ENCODE peak calls at places on chromosomes 13 and 19, in six cellular contexts. One of them, this sample, is unnamed.

GRCh38 chr13:20231839-20232555 is at the start of gene GJB6:
- DNase-seq in cardiac fibroblast: no peak
- DNase-seq in GM12864: no peak
- DNase-seq in retinal pigment epithelial cell: no peak
- DNase-seq in fibroblast of pulmonary artery: no peak
- DNase-seq in pancreas: peak; percentile 73
- DNase-seq in this sample: no peak

GRCh38 chr13:74250738-74251190 is 116.6 kb upstream of the KLF12 start:
- DNase-seq in cardiac fibroblast: peak; percentile 71
- DNase-seq in GM12864: no peak
- DNase-seq in retinal pigment epithelial cell: no peak
- DNase-seq in fibroblast of pulmonary artery: peak; percentile 22
- DNase-seq in pancreas: no peak
- DNase-seq in this sample: no peak

GRCh38 chr19:56111601-56112312 is 9.3 kb downstream of the ZNF787 start:
- DNase-seq in cardiac fibroblast: no peak
- DNase-seq in GM12864: peak; percentile 40
- DNase-seq in retinal pigment epithelial cell: peak; percentile 40
- DNase-seq in fibroblast of pulmonary artery: no peak
- DNase-seq in pancreas: peak; percentile 63
- DNase-seq in this sample: peak; percentile 64

GRCh38 chr13:82947121-82948077 is 934.9 kb downstream of the SLITRK1 start:
- DNase-seq in cardiac fibroblast: no peak
- DNase-seq in GM12864: no peak
- DNase-seq in retinal pigment epithelial cell: peak; percentile 21
- DNase-seq in fibroblast of pulmonary artery: peak; percentile 3
- DNase-seq in pancreas: no peak
- DNase-seq in this sample: no peak

GRCh38 chr19:53131085-53131484 is 1.6 kb downstream of the ZNF415 start:
- DNase-seq in cardiac fibroblast: no peak
- DNase-seq in GM12864: no peak
- DNase-seq in retinal pigment epithelial cell: no peak
- DNase-seq in fibroblast of pulmonary artery: no peak
- DNase-seq in pancreas: no peak
- DNase-seq in this sample: no peak

GRCh38 chr13:76778906-76779305 is 107.3 kb downstream of the KCTD12 start:
- DNase-seq in cardiac fibroblast: no peak
- DNase-seq in GM12864: no peak
- DNase-seq in retinal pigment epithelial cell: peak; percentile 16
- DNase-seq in fibroblast of pulmonary artery: peak; percentile 43
- DNase-seq in pancreas: no peak
- DNase-seq in this sample: no peak

GRCh38 chr19:29524201-29524911 is 1.4 kb upstream of the VSTM2B start:
- DNase-seq in cardiac fibroblast: no peak
- DNase-seq in GM12864: no peak
- DNase-seq in retinal pigment epithelial cell: no peak
- DNase-seq in fibroblast of pulmonary artery: no peak
- DNase-seq in pancreas: peak; percentile 44
- DNase-seq in this sample: no peak

GRCh38 chr19:40862785-40863184 is 12.5 kb upstream of the CYP2A6 start:
- DNase-seq in cardiac fibroblast: no peak
- DNase-seq in GM12864: no peak
- DNase-seq in retinal pigment epithelial cell: no peak
- DNase-seq in fibroblast of pulmonary artery: peak; percentile 27
- DNase-seq in pancreas: no peak
- DNase-seq in this sample: no peak

GRCh38 chr13:98345103-98345899 is 168.2 kb upstream of the RNF113B start:
- DNase-seq in cardiac fibroblast: no peak
- DNase-seq in GM12864: no peak
- DNase-seq in retinal pigment epithelial cell: no peak
- DNase-seq in fibroblast of pulmonary artery: no peak
- DNase-seq in pancreas: no peak
- DNase-seq in this sample: no peak

GRCh38 chr13:110187501-110188161 is 119.3 kb downstream of the COL4A1 start:
- DNase-seq in cardiac fibroblast: peak; percentile 88
- DNase-seq in GM12864: no peak
- DNase-seq in retinal pigment epithelial cell: peak; percentile 25
- DNase-seq in fibroblast of pulmonary artery: peak; percentile 97
- DNase-seq in pancreas: no peak
- DNase-seq in this sample: no peak

GRCh38 chr13:21625366-21625765 is 21.4 kb upstream of the MICU2 start:
- DNase-seq in cardiac fibroblast: peak; percentile 63
- DNase-seq in GM12864: no peak
- DNase-seq in retinal pigment epithelial cell: no peak
- DNase-seq in fibroblast of pulmonary artery: peak; percentile 36
- DNase-seq in pancreas: no peak
- DNase-seq in this sample: peak; percentile 13

GRCh38 chr19:31255174-31255862 is 93.9 kb downstream of the TSHZ3 start:
- DNase-seq in cardiac fibroblast: no peak
- DNase-seq in GM12864: no peak
- DNase-seq in retinal pigment epithelial cell: no peak
- DNase-seq in fibroblast of pulmonary artery: no peak
- DNase-seq in pancreas: no peak
- DNase-seq in this sample: no peak

GRCh38 chr19:29840066-29840950 is 28.5 kb downstream of the CCNE1 start:
- DNase-seq in cardiac fibroblast: no peak
- DNase-seq in GM12864: no peak
- DNase-seq in retinal pigment epithelial cell: no peak
- DNase-seq in fibroblast of pulmonary artery: no peak
- DNase-seq in pancreas: no peak
- DNase-seq in this sample: no peak

GRCh38 chr13:60012503-60012902 is 151.2 kb downstream of the DIAPH3 start:
- DNase-seq in cardiac fibroblast: no peak
- DNase-seq in GM12864: no peak
- DNase-seq in retinal pigment epithelial cell: no peak
- DNase-seq in fibroblast of pulmonary artery: no peak
- DNase-seq in pancreas: no peak
- DNase-seq in this sample: no peak

GRCh38 chr19:1882089-1882785 is 3.1 kb downstream of the ABHD17A start:
- DNase-seq in cardiac fibroblast: no peak
- DNase-seq in GM12864: no peak
- DNase-seq in retinal pigment epithelial cell: no peak
- DNase-seq in fibroblast of pulmonary artery: no peak
- DNase-seq in pancreas: no peak
- DNase-seq in this sample: no peak

GRCh38 chr13:99125335-99125915 is 75.2 kb upstream of the UBAC2 start:
- DNase-seq in cardiac fibroblast: no peak
- DNase-seq in GM12864: no peak
- DNase-seq in retinal pigment epithelial cell: no peak
- DNase-seq in fibroblast of pulmonary artery: no peak
- DNase-seq in pancreas: no peak
- DNase-seq in this sample: no peak

GRCh38 chr13:25446261-25446660 is 74.5 kb downstream of the ATP8A2 start:
- DNase-seq in cardiac fibroblast: no peak
- DNase-seq in GM12864: no peak
- DNase-seq in retinal pigment epithelial cell: no peak
- DNase-seq in fibroblast of pulmonary artery: no peak
- DNase-seq in pancreas: no peak
- DNase-seq in this sample: no peak

GRCh38 chr13:80408270-80408669 is 67.3 kb upstream of the SPRY2 start:
- DNase-seq in cardiac fibroblast: no peak
- DNase-seq in GM12864: no peak
- DNase-seq in retinal pigment epithelial cell: no peak
- DNase-seq in fibroblast of pulmonary artery: no peak
- DNase-seq in pancreas: no peak
- DNase-seq in this sample: no peak

GRCh38 chr19:54035215-54036178 is 28.2 kb downstream of the VSTM1 start:
- DNase-seq in cardiac fibroblast: peak; percentile 95
- DNase-seq in GM12864: no peak
- DNase-seq in retinal pigment epithelial cell: no peak
- DNase-seq in fibroblast of pulmonary artery: peak; percentile 92
- DNase-seq in pancreas: no peak
- DNase-seq in this sample: no peak

GRCh38 chr13:105139380-105140285 is 1395.8 kb downstream of the EFNB2 start:
- DNase-seq in cardiac fibroblast: peak; percentile 50
- DNase-seq in GM12864: peak; percentile 98
- DNase-seq in retinal pigment epithelial cell: no peak
- DNase-seq in fibroblast of pulmonary artery: peak; percentile 16
- DNase-seq in pancreas: peak; percentile 43
- DNase-seq in this sample: no peak

GRCh38 chr19:15863272-15863671 is 34.6 kb downstream of the CYP4F2 start:
- DNase-seq in cardiac fibroblast: no peak
- DNase-seq in GM12864: no peak
- DNase-seq in retinal pigment epithelial cell: no peak
- DNase-seq in fibroblast of pulmonary artery: no peak
- DNase-seq in pancreas: no peak
- DNase-seq in this sample: no peak

GRCh38 chr13:97386832-97387486 is 47.0 kb upstream of the RAP2A start:
- DNase-seq in cardiac fibroblast: no peak
- DNase-seq in GM12864: no peak
- DNase-seq in retinal pigment epithelial cell: no peak
- DNase-seq in fibroblast of pulmonary artery: no peak
- DNase-seq in pancreas: no peak
- DNase-seq in this sample: no peak

GRCh38 chr19:17418710-17419109 is 1.1 kb upstream of the MVB12A start:
- DNase-seq in cardiac fibroblast: no peak
- DNase-seq in GM12864: no peak
- DNase-seq in retinal pigment epithelial cell: no peak
- DNase-seq in fibroblast of pulmonary artery: no peak
- DNase-seq in pancreas: no peak
- DNase-seq in this sample: no peak
- H3K4me3 ChIP-seq in cardiac fibroblast: no peak overlapping the region
- H3K4me3 ChIP-seq in GM12864: peak overlapping the region; percentile 84
- H3K4me3 ChIP-seq in retinal pigment epithelial cell: no peak overlapping the region
- H3K4me3 ChIP-seq in fibroblast of pulmonary artery: peak overlapping the region; percentile 57
- H3K4me3 ChIP-seq in pancreas: no peak overlapping the region
- H3K4me3 ChIP-seq in this sample: peak overlapping the region; percentile 81

DNA sequence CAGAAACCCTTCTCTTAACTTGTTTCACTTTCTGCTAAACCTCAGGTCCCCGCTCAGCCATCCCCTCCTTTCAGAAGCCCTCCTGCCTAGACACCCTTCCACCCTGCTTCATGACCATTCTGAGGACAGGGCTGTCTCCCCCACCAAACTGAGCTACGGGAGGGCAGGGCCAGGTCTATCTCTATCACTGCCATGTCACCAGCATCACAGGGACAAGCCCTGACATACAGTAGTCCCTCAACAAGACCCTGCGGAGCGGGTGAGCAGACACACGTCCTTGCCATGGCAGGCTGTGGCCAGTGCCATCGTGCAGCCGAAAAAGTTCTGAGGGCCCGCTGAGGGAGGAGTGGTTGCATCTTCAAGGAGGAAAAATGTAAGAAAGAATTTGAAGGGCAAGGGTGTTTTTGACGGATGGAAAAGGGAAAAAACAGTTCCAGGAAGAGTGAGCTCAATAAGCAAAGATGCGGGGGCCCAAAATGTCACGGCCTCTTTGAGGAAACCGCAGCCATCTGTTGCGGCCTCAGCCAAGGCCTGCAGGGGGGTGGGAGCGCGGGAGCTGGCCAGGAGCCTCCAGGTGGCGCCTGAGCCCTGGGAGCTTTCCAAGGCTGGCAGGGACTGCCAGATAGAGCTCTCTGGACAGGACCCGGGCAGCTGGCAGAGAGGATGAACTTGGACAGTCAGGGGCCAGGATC is 8.1 kb downstream of the PTGIR start:
- DNase-seq in cardiac fibroblast: peak; percentile 55
- DNase-seq in GM12864: no peak
- DNase-seq in retinal pigment epithelial cell: no peak
- DNase-seq in fibroblast of pulmonary artery: peak; percentile 82
- DNase-seq in pancreas: peak; percentile 90
- DNase-seq in this sample: peak; percentile 27
- TF ChIP-seq CTCF in cardiac fibroblast: peak; percentile 44
- TF ChIP-seq CTCF in GM12864: no peak
- TF ChIP-seq CTCF in retinal pigment epithelial cell: peak; percentile 62
- TF ChIP-seq CTCF in fibroblast of pulmonary artery: peak; percentile 42
- TF ChIP-seq CTCF in pancreas: peak; percentile 36
- TF ChIP-seq CTCF in this sample: peak; percentile 43

GRCh38 chr19:50314724-50315700 is 14.2 kb downstream of the KCNC3 start:
- DNase-seq in cardiac fibroblast: no peak
- DNase-seq in GM12864: no peak
- DNase-seq in retinal pigment epithelial cell: no peak
- DNase-seq in fibroblast of pulmonary artery: no peak
- DNase-seq in pancreas: no peak
- DNase-seq in this sample: no peak
- H3K4me3 ChIP-seq in cardiac fibroblast: no peak overlapping the region
- H3K4me3 ChIP-seq in GM12864: no peak overlapping the region
- H3K4me3 ChIP-seq in retinal pigment epithelial cell: no peak overlapping the region
- H3K4me3 ChIP-seq in fibroblast of pulmonary artery: no peak overlapping the region
- H3K4me3 ChIP-seq in pancreas: no peak overlapping the region
- H3K4me3 ChIP-seq in this sample: no peak overlapping the region

GRCh38 chr19:577439-578392 is 5.3 kb downstream of the BSG start:
- DNase-seq in cardiac fibroblast: no peak
- DNase-seq in GM12864: no peak
- DNase-seq in retinal pigment epithelial cell: no peak
- DNase-seq in fibroblast of pulmonary artery: no peak
- DNase-seq in pancreas: no peak
- DNase-seq in this sample: no peak
- TF ChIP-seq CTCF in cardiac fibroblast: no peak
- TF ChIP-seq CTCF in GM12864: no peak
- TF ChIP-seq CTCF in retinal pigment epithelial cell: peak; percentile 17
- TF ChIP-seq CTCF in fibroblast of pulmonary artery: no peak
- TF ChIP-seq CTCF in pancreas: no peak
- TF ChIP-seq CTCF in this sample: no peak

GRCh38 chr13:112065867-112066623 is 904 bp upstream of the SOX1 start:
- DNase-seq in cardiac fibroblast: no peak
- DNase-seq in GM12864: no peak
- DNase-seq in retinal pigment epithelial cell: no peak
- DNase-seq in fibroblast of pulmonary artery: no peak
- DNase-seq in pancreas: no peak
- DNase-seq in this sample: no peak

GRCh38 chr13:112065521-112065866 is 1.5 kb upstream of the SOX1 start:
- DNase-seq in cardiac fibroblast: no peak
- DNase-seq in GM12864: no peak
- DNase-seq in retinal pigment epithelial cell: no peak
- DNase-seq in fibroblast of pulmonary artery: no peak
- DNase-seq in pancreas: no peak
- DNase-seq in this sample: no peak

GRCh38 chr13:112067121-112067741 is at the start of gene SOX1:
- DNase-seq in cardiac fibroblast: no peak
- DNase-seq in GM12864: no peak
- DNase-seq in retinal pigment epithelial cell: no peak
- DNase-seq in fibroblast of pulmonary artery: no peak
- DNase-seq in pancreas: peak; percentile 55
- DNase-seq in this sample: no peak

GRCh38 chr13:112067871-112068305 is 939 bp downstream of the SOX1 start:
- DNase-seq in cardiac fibroblast: no peak
- DNase-seq in GM12864: no peak
- DNase-seq in retinal pigment epithelial cell: no peak
- DNase-seq in fibroblast of pulmonary artery: no peak
- DNase-seq in pancreas: peak; percentile 51
- DNase-seq in this sample: no peak

DNA sequence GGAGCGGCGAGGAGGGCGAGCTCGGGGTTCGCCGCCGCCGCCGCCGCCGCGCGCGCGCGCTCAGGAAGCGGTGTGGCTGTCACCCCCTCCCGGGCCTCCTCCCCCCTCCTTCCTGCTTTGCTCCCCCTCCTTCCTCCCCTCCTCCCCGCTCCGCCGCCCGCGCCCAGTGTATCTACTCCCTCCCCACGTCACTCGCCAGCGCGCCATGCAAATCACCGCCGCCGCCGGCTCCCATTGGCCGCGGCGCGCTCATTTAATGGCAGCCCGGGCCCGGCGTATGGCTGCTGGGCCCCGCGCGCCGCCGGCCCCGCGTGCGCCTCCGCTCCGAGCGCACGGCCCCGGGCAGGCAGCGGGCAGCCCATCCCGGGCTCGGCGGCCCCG is 335 bp upstream of the SOX1 start:
- DNase-seq in cardiac fibroblast: no peak
- DNase-seq in GM12864: no peak
- DNase-seq in retinal pigment epithelial cell: no peak
- DNase-seq in fibroblast of pulmonary artery: peak; percentile 18
- DNase-seq in pancreas: no peak
- DNase-seq in this sample: no peak
- H3K4me3 ChIP-seq in cardiac fibroblast: no peak overlapping the region
- H3K4me3 ChIP-seq in GM12864: no peak overlapping the region
- H3K4me3 ChIP-seq in retinal pigment epithelial cell: no peak overlapping the region
- H3K4me3 ChIP-seq in fibroblast of pulmonary artery: no peak overlapping the region
- H3K4me3 ChIP-seq in pancreas: peak overlapping the region; percentile 18
- H3K4me3 ChIP-seq in this sample: no peak overlapping the region

GRCh38 chr13:28485551-28485950 is 9.4 kb downstream of the FLT1 start:
- DNase-seq in cardiac fibroblast: no peak
- DNase-seq in GM12864: no peak
- DNase-seq in retinal pigment epithelial cell: no peak
- DNase-seq in fibroblast of pulmonary artery: no peak
- DNase-seq in pancreas: no peak
- DNase-seq in this sample: no peak
- TF ChIP-seq CTCF in cardiac fibroblast: no peak
- TF ChIP-seq CTCF in GM12864: no peak
- TF ChIP-seq CTCF in retinal pigment epithelial cell: no peak
- TF ChIP-seq CTCF in fibroblast of pulmonary artery: no peak
- TF ChIP-seq CTCF in pancreas: no peak
- TF ChIP-seq CTCF in this sample: no peak